ENCODE peak calls at places on chromosomes 11 and 22, in five cellular contexts. Y, M, D, S and Z are unnamed samples.

GRCh38 chr11:86559311-86559945 is 113.0 kb downstream of the ME3 start:
- DNase-seq in S (peak; percentile 37), D (no peak), M (peak; percentile 2), Y (peak; percentile 94), Z (peak; percentile 92)

GRCh38 chr11:70445605-70446004 is 47.3 kb downstream of the CTTN start:
- DNase-seq in Y (no peak), S (no peak), M (no peak), D (no peak), Z (no peak)

GRCh38 chr11:83257638-83258229 is 28.4 kb downstream of the CCDC90B start:
- DNase-seq in S (no peak), Y (peak; percentile 78), D (no peak), M (no peak), Z (peak; percentile 14)

GRCh38 chr22:23828800-23829680 is 9.8 kb downstream of the DERL3 start:
- DNase-seq in M (no peak), S (no peak), D (no peak), Y (no peak), Z (no peak)

GRCh38 chr22:39560127-39560526 is 10.4 kb upstream of the CACNA1I start:
- DNase-seq in D (no peak), S (no peak), Y (no peak), M (no peak), Z (no peak)

GRCh38 chr11:19259487-19260345 is 19.0 kb upstream of the E2F8 start:
- DNase-seq in S (peak; percentile 28), M (peak; percentile 73), Y (peak; percentile 69), D (peak; percentile 70), Z (peak; percentile 70)

GRCh38 chr11:111737877-111738205 is 28.3 kb downstream of the PPP2R1B start:
- DNase-seq in Y (peak; percentile 66), S (peak; percentile 34), M (no peak), D (no peak), Z (no peak)

GRCh38 chr11:122681070-122681469 is 25.5 kb downstream of the UBASH3B start:
- DNase-seq in Y (peak; percentile 58), M (no peak), D (no peak), S (no peak), Z (no peak)

GRCh38 chr11:119254239-119254638 is 48.1 kb downstream of the CBL start:
- DNase-seq in D (no peak), S (no peak), M (no peak), Y (no peak), Z (no peak)

GRCh38 chr11:68127791-68128681 is 6.8 kb upstream of the CHKA start:
- DNase-seq in Y (peak; percentile 33), D (no peak), S (peak; percentile 91), M (peak; percentile 95), Z (no peak)

GRCh38 chr11:2839395-2839941 is 46.1 kb downstream of the CDKN1C start:
- DNase-seq in S (no peak), D (no peak), Y (no peak), M (no peak), Z (no peak)

GRCh38 chr11:103433380-103433779 is 324.2 kb downstream of the DYNC2H1 start:
- DNase-seq in D (no peak), Y (peak; percentile 69), M (no peak), S (no peak), Z (peak; percentile 94)

GRCh38 chr22:29661355-29661754 is 57.9 kb downstream of the NF2 start:
- DNase-seq in S (no peak), M (no peak), D (no peak), Y (peak; percentile 75), Z (peak; percentile 61)

GRCh38 chr11:131504199-131504949 is 134.0 kb downstream of the NTM start:
- DNase-seq in D (peak; percentile 3), S (no peak), M (peak; percentile 53), Y (no peak), Z (peak; percentile 11)

GRCh38 chr11:126150256-126150655 is 61.2 kb downstream of the RPUSD4 start:
- DNase-seq in D (no peak), S (no peak), Y (no peak), M (no peak), Z (no peak)

DNA sequence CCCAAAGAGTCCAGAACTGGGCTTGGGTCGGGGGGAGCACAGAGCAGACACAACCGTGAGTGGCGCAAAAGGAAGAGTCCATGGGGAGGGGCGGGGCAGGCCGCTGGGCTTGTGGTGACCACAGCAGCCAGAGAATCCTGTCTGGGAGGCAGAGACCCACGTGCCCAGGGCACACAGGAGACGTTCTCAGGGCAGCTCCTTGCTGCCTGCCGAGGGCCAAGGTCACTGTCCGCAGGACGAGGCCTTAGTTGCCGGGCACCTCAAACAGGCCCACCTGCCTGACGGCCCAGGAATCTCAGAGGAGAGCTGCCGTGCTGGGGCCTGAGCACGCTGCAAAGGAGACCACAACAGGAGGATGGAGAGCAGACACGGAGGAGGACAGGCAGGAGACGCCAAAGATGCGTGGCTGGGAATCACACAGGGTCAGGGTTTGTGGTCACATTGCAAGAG is 87.8 kb downstream of the MYEOV start:
- DNase-seq in D (no peak), S (no peak), Y (no peak), M (no peak), Z (no peak)
- H3K4me3 ChIP-seq in D (peak overlapping the region; percentile 50), S (no peak overlapping the region), Y (no peak overlapping the region), M (no peak overlapping the region), Z (no peak overlapping the region)

GRCh38 chr11:1487851-1488574 is 1.4 kb upstream of the MOB2 start:
- DNase-seq in S (peak; percentile 31), D (no peak), Y (no peak), M (no peak), Z (no peak)
- TF ChIP-seq CTCF in S (no peak), D (no peak), Y (no peak), M (no peak), Z (no peak)

DNA sequence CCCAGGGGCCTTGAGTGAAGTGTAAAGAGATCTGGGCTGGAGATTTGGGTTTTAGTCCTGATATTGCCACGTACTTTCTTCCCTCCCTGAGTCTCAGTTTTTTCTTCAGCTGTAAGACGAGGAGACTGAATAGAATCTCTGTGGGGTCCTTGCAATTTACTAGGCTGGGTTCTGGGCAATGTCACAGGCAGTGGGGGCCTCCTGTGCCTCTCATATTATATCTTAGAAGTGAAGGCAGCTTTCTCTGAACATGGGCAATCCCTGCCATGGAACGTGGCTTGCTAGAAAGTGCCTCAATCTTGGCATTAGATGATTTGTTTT is 62.0 kb upstream of the PTPRJ start:
- DNase-seq in S (no peak), D (no peak), Y (no peak), M (no peak), Z (no peak)
- H3K4me3 ChIP-seq in S (no peak overlapping the region), D (no peak overlapping the region), Y (peak overlapping the region; percentile 65), M (no peak overlapping the region), Z (no peak overlapping the region)

GRCh38 chr11:78613053-78613813 is 38.6 kb upstream of the NARS2 start:
- DNase-seq in S (no peak), Y (no peak), M (no peak), D (no peak), Z (no peak)

GRCh38 chr11:78620159-78620558 is 45.5 kb upstream of the NARS2 start:
- DNase-seq in Y (no peak), M (no peak), D (no peak), S (no peak), Z (no peak)

GRCh38 chr11:78615724-78616123 is 41.1 kb upstream of the NARS2 start:
- DNase-seq in M (no peak), Y (no peak), S (no peak), D (no peak), Z (peak; percentile 15)
- TF ChIP-seq CTCF in M (peak; percentile 3), Y (peak; percentile 26), S (no peak), D (no peak), Z (peak; percentile 27)